ENCODE peak calls at places on chromosomes 5 and 9, in six cellular contexts. P is mesenchymal stem cell, L is H9, U is trophoblast cell, J is IMR-90, N is H1. E is an unnamed sample.

GRCh38 chr9:36137392-36138004 is 965 bp downstream of the GLIPR2 start:
- DNase-seq in P (peak), L (no peak), J (peak), U (peak), N (no peak), E (no peak)

GRCh38 chr5:77168187-77168883 is 42.1 kb upstream of the PDE8B start:
- DNase-seq in U (no peak), N (no peak), J (peak), L (no peak), P (no peak), E (no peak)

GRCh38 chr9:77756449-77756848 is 108.3 kb upstream of the GNA14 start:
- DNase-seq in N (no peak), L (no peak), P (no peak), J (peak), U (peak), E (no peak)

GRCh38 chr9:34072410-34072809 is 23.7 kb upstream of the UBAP2 start:
- DNase-seq in N (no peak), L (peak), P (no peak), U (peak), J (no peak), E (no peak)

GRCh38 chr9:82597225-82598158 is 465.4 kb downstream of the RASEF start:
- DNase-seq in P (peak), J (peak), N (no peak), L (no peak), U (no peak), E (no peak)

GRCh38 chr5:78696637-78697036 is 48.1 kb upstream of the LHFPL2 start:
- DNase-seq in U (no peak), N (no peak), L (no peak), J (no peak), P (no peak), E (no peak)

GRCh38 chr5:177300236-177300880 is 3.2 kb downstream of the RAB24 start:
- DNase-seq in N (no peak), L (peak), P (peak), J (peak), U (peak), E (no peak)

GRCh38 chr9:8857330-8858249 is 1058.0 kb upstream of the DMAC1 start:
- DNase-seq in L (peak), P (peak), N (peak), J (no peak), U (peak), E (peak)

GRCh38 chr9:13860926-13861325 is 453.0 kb downstream of the NFIB start:
- DNase-seq in U (no peak), L (no peak), N (no peak), P (no peak), J (no peak), E (no peak)

GRCh38 chr5:25415970-25416369 is 771.2 kb upstream of the CDH10 start:
- DNase-seq in J (no peak), L (no peak), U (no peak), P (no peak), N (no peak), E (no peak)

GRCh38 chr5:172549708-172550095 is 91.4 kb upstream of the NEURL1B start:
- DNase-seq in U (no peak), P (no peak), N (no peak), J (no peak), L (no peak), E (no peak)

GRCh38 chr9:90044263-90044662 is 439.5 kb downstream of the GADD45G start:
- DNase-seq in U (no peak), P (peak), L (no peak), J (no peak), N (peak), E (no peak)

GRCh38 chr5:154506049-154506715 is 28.2 kb upstream of the HAND1 start:
- DNase-seq in J (no peak), N (no peak), U (no peak), P (no peak), L (no peak), E (no peak)

GRCh38 chr5:6395102-6395445 is 16.7 kb upstream of the MED10 start:
- DNase-seq in N (no peak), U (no peak), J (no peak), L (no peak), P (no peak), E (no peak)

GRCh38 chr5:162289489-162289888 is 221.9 kb downstream of the GABRG2 start:
- DNase-seq in L (no peak), N (no peak), U (no peak), P (no peak), J (no peak), E (no peak)

GRCh38 chr9:134602547-134603362 is 38.8 kb upstream of the COL5A1 start:
- DNase-seq in L (peak), N (no peak), U (peak), P (peak), J (peak), E (no peak)

GRCh38 chr5:101326766-101327165 is 423.7 kb upstream of the ST8SIA4 start:
- DNase-seq in U (peak), P (no peak), N (no peak), J (no peak), L (no peak), E (no peak)

GRCh38 chr5:140159014-140159927 is 15.7 kb upstream of the CYSTM1 start:
- DNase-seq in N (no peak), L (no peak), P (no peak), J (no peak), U (no peak), E (no peak)

GRCh38 chr9:138101444-138102234 is 224.1 kb downstream of the CACNA1B start:
- DNase-seq in J (no peak), L (peak), U (no peak), P (no peak), N (peak), E (no peak)

GRCh38 chr5:80284720-80285119 is 28.9 kb upstream of the SERINC5 start:
- DNase-seq in U (no peak), P (no peak), L (no peak), N (no peak), J (no peak), E (no peak)

GRCh38 chr5:141655020-141655419 is 3.8 kb upstream of the FCHSD1 start:
- DNase-seq in L (no peak), U (no peak), J (no peak), N (no peak), P (no peak), E (no peak)
- H3K14ac ChIP-seq in L (no peak), U (no peak), J (peak), N (no peak), P (no peak), E (no peak)

GRCh38 chr5:43315262-43315661 is 2.0 kb upstream of the HMGCS1 start:
- DNase-seq in U (peak), P (peak), N (no peak), J (peak), L (no peak), E (no peak)
- H2BK120ac ChIP-seq in U (no peak), P (no peak), N (peak), J (no peak), L (no peak), E (no peak)

DNA sequence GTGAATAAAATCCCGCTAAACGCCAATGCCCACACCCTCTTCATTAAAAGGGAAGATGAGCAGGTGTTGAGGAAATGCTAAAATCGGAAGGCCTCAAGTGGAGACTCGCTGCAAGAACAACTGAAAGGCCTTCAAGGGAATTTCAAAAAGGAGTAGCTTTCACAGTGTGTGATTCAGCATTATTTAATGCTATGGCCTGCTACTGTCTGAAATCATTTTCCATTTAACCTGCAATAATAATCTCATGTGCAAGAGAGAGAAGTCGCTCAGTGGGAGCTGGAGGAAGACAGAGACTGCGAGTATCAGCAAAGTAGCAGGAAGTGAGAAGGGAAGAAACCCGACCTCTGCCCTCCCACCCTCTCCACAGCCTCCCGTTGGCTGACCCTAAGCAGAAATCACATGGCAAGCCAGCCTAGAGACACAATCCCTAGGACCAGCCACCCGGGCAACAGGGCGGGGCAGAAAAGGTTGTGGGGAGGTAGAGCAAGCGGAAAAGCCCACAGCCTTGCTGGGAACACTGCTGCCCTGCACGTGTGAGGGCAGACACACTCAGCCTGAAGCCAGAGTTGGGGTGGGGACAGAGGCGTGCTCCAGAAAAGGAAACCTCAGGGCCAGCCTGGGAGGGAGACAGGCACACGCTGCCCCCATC is 39.9 kb upstream of the CTSL start:
- DNase-seq in J (peak), N (no peak), P (peak), L (peak), U (no peak), E (no peak)
- H3K14ac ChIP-seq in J (no peak), N (no peak), P (no peak), L (no peak), U (no peak), E (no peak)

GRCh38 chr5:169804861-169805260 is 167.8 kb downstream of the DOCK2 start:
- DNase-seq in P (peak), N (no peak), J (peak), L (no peak), U (peak), E (no peak)

GRCh38 chr5:169801781-169802180 is 164.7 kb downstream of the DOCK2 start:
- DNase-seq in N (no peak), U (no peak), P (peak), J (peak), L (no peak), E (no peak)

GRCh38 chr5:169805527-169805934 is 168.5 kb downstream of the DOCK2 start:
- DNase-seq in J (peak), L (peak), P (no peak), U (no peak), N (no peak), E (no peak)

GRCh38 chr5:169801324-169801777 is 164.3 kb downstream of the DOCK2 start:
- DNase-seq in L (no peak), N (no peak), J (peak), U (peak), P (peak), E (no peak)

GRCh38 chr5:169803077-169803981 is 166.3 kb downstream of the DOCK2 start:
- DNase-seq in N (no peak), L (no peak), J (peak), U (peak), P (peak), E (no peak)
- H2BK120ac ChIP-seq in N (no peak), L (no peak), J (peak), U (no peak), P (peak), E (no peak)

GRCh38 chr5:59763545-59763944 is 130.0 kb downstream of the PDE4D start:
- DNase-seq in N (no peak), P (peak), U (no peak), J (no peak), L (no peak), E (no peak)
- H3K14ac ChIP-seq in N (no peak), P (no peak), U (no peak), J (no peak), L (no peak), E (no peak)

DNA sequence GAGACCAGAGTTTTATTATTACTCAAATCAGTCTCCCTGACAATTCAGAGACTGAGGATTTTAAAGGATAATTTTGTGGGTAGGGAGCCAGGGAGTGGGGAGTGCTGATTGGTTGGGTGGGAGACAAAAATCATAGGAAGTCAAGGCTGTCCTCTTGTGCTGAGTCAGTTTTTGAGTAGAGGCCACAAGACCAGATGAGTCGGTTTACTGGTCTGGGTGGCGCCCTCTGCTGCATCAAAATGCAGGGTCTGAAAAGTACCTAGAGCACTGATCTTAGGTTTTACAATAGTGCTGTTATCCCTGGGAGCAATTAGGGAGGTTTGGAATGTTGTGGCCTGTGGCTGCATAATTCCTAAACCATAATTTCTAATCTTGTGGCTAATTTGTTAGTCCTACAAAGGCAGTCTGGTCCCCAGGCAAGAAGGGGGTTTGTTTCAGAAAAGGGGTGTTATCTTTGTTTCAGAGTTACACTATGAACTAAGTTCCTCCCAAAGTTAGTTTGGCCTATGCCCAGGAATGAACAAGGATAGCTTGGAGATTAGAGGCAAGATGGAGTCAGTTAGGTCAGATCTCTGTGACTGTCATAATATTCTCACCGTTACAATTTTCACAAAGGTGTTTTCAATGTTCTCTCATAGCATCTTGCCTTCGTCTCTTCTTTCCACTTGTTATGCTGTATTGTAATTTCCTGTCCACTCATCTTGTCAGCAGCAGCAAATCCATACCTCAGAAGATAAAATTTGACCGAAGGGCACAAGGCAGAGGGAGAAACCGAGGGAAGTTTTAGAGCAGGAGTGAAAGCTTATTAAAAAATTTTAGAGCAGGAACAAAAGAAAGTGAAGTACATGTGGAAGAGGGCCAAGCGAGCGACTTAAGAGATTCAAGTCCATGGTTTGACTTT is 59.2 kb upstream of the CLINT1 start:
- DNase-seq in J (peak), P (peak), U (peak), L (peak), N (peak), E (no peak)
- H2BK120ac ChIP-seq in J (no peak), P (no peak), U (no peak), L (no peak), N (no peak), E (no peak)

GRCh38 chr5:173563246-173563645 is 53.2 kb downstream of the BOD1 start:
- DNase-seq in N (no peak), P (no peak), U (peak), L (no peak), J (peak), E (no peak)
- H3K14ac ChIP-seq in N (no peak), P (no peak), U (no peak), L (no peak), J (no peak), E (no peak)

GRCh38 chr5:157576678-157577077 is 1.1 kb upstream of the ADAM19 start:
- DNase-seq in N (no peak), J (no peak), L (no peak), P (no peak), U (peak), E (no peak)
- H2BK120ac ChIP-seq in N (no peak), J (peak), L (no peak), P (no peak), U (peak), E (no peak)

GRCh38 chr9:136509549-136509948 is 26.7 kb upstream of the SEC16A start:
- DNase-seq in L (no peak), J (no peak), U (no peak), N (no peak), P (no peak), E (no peak)
- H3K14ac ChIP-seq in L (no peak), J (no peak), U (no peak), N (no peak), P (no peak), E (no peak)

GRCh38 chr9:88979021-88979420 is 12.2 kb upstream of the S1PR3 start:
- DNase-seq in U (no peak), L (no peak), J (no peak), N (no peak), P (no peak), E (no peak)
- H2BK120ac ChIP-seq in U (no peak), L (no peak), J (no peak), N (no peak), P (no peak), E (no peak)